ENCODE peak calls at places on chromosomes 12 and 14, in ten cellular contexts. One of them, this sample, is unnamed. For H3K27me3, the result is how much of the 10 kb centered on the place peaks cover.

GRCh38 chr12:65685514-65685913 is 138.8 kb upstream of the HMGA2 start:
- DNase-seq in GM23248: peak
- DNase-seq in uterus: no peak
- DNase-seq in HCT116: peak
- DNase-seq in IMR-90: peak
- DNase-seq in heart right ventricle: no peak
- DNase-seq in H9: no peak
- DNase-seq in ovary: no peak
- DNase-seq in right atrium auricular region: no peak
- DNase-seq in dorsolateral prefrontal cortex: no peak
- DNase-seq in this sample: no peak

GRCh38 chr12:30200864-30201263 is 417.1 kb upstream of the TMTC1 start:
- DNase-seq in dorsolateral prefrontal cortex: no peak
- DNase-seq in HCT116: no peak
- DNase-seq in heart right ventricle: no peak
- DNase-seq in GM23248: peak
- DNase-seq in uterus: no peak
- DNase-seq in right atrium auricular region: no peak
- DNase-seq in IMR-90: no peak
- DNase-seq in H9: peak
- DNase-seq in ovary: no peak
- DNase-seq in this sample: no peak

GRCh38 chr14:55754471-55754870 is 174.5 kb downstream of the KTN1 start:
- DNase-seq in GM23248: no peak
- DNase-seq in ovary: no peak
- DNase-seq in HCT116: no peak
- DNase-seq in IMR-90: no peak
- DNase-seq in dorsolateral prefrontal cortex: no peak
- DNase-seq in heart right ventricle: no peak
- DNase-seq in H9: no peak
- DNase-seq in right atrium auricular region: no peak
- DNase-seq in uterus: no peak
- DNase-seq in this sample: no peak

GRCh38 chr14:99574099-99574880 is 29.7 kb downstream of the CCDC85C start:
- DNase-seq in GM23248: peak
- DNase-seq in IMR-90: peak
- DNase-seq in H9: peak
- DNase-seq in uterus: peak
- DNase-seq in heart right ventricle: peak
- DNase-seq in dorsolateral prefrontal cortex: no peak
- DNase-seq in ovary: peak
- DNase-seq in HCT116: no peak
- DNase-seq in right atrium auricular region: no peak
- DNase-seq in this sample: no peak

GRCh38 chr14:21734457-21735074 is 60.9 kb upstream of the OR4E1 start:
- DNase-seq in ovary: no peak
- DNase-seq in IMR-90: peak
- DNase-seq in GM23248: peak
- DNase-seq in right atrium auricular region: no peak
- DNase-seq in HCT116: peak
- DNase-seq in H9: no peak
- DNase-seq in dorsolateral prefrontal cortex: no peak
- DNase-seq in heart right ventricle: no peak
- DNase-seq in uterus: no peak
- DNase-seq in this sample: peak

GRCh38 chr12:104280703-104281458 is 22.7 kb upstream of the EID3 start:
- DNase-seq in uterus: no peak
- DNase-seq in HCT116: peak
- DNase-seq in GM23248: peak
- DNase-seq in right atrium auricular region: no peak
- DNase-seq in H9: no peak
- DNase-seq in IMR-90: peak
- DNase-seq in heart right ventricle: no peak
- DNase-seq in ovary: no peak
- DNase-seq in dorsolateral prefrontal cortex: no peak
- DNase-seq in this sample: no peak

GRCh38 chr12:51028811-51029146 is 2.6 kb upstream of the SLC11A2 start:
- DNase-seq in ovary: no peak
- DNase-seq in H9: no peak
- DNase-seq in dorsolateral prefrontal cortex: no peak
- DNase-seq in IMR-90: no peak
- DNase-seq in right atrium auricular region: no peak
- DNase-seq in GM23248: peak
- DNase-seq in heart right ventricle: no peak
- DNase-seq in HCT116: no peak
- DNase-seq in uterus: no peak
- DNase-seq in this sample: no peak

GRCh38 chr14:77268989-77269595 is 1.9 kb downstream of the NGB start:
- DNase-seq in ovary: no peak
- DNase-seq in IMR-90: no peak
- DNase-seq in H9: no peak
- DNase-seq in dorsolateral prefrontal cortex: no peak
- DNase-seq in heart right ventricle: no peak
- DNase-seq in HCT116: no peak
- DNase-seq in GM23248: no peak
- DNase-seq in uterus: no peak
- DNase-seq in right atrium auricular region: no peak
- DNase-seq in this sample: peak

GRCh38 chr12:42564540-42564939 is 25.0 kb downstream of the PRICKLE1 start:
- DNase-seq in ovary: no peak
- DNase-seq in dorsolateral prefrontal cortex: no peak
- DNase-seq in GM23248: peak
- DNase-seq in IMR-90: peak
- DNase-seq in H9: no peak
- DNase-seq in right atrium auricular region: no peak
- DNase-seq in uterus: no peak
- DNase-seq in HCT116: no peak
- DNase-seq in heart right ventricle: no peak
- DNase-seq in this sample: no peak

GRCh38 chr12:107379852-107380567 is 286.7 kb upstream of the CRY1 start:
- DNase-seq in ovary: no peak
- DNase-seq in heart right ventricle: no peak
- DNase-seq in dorsolateral prefrontal cortex: no peak
- DNase-seq in GM23248: peak
- DNase-seq in HCT116: peak
- DNase-seq in H9: no peak
- DNase-seq in IMR-90: peak
- DNase-seq in uterus: no peak
- DNase-seq in right atrium auricular region: no peak
- DNase-seq in this sample: peak

GRCh38 chr12:47903151-47903611 is 1.6 kb downstream of the VDR start:
- DNase-seq in heart right ventricle: no peak
- DNase-seq in GM23248: peak
- DNase-seq in H9: no peak
- DNase-seq in right atrium auricular region: no peak
- DNase-seq in ovary: no peak
- DNase-seq in HCT116: no peak
- DNase-seq in uterus: no peak
- DNase-seq in IMR-90: peak
- DNase-seq in dorsolateral prefrontal cortex: no peak
- DNase-seq in this sample: no peak

DNA sequence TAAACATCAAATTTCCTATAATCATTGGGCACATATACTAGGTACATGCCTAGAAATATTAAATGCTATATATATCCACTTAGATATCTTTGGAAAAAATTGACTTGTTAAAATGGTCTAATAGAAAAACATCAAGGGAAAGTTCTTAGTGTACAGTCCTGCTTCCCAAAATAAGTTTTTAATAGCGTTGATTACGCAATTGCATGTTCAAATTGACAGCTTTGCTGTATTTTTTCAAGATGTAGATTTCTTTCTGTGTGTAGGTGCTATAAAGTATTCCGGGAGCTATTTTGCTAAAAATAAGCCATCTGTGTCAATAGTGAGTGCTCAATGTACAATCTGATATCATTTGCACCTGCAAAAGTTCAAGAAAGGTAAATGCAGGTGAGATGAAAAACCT is 463.9 kb upstream of the ATP2B1 start:
- DNase-seq in dorsolateral prefrontal cortex: no peak
- DNase-seq in uterus: no peak
- DNase-seq in HCT116: no peak
- DNase-seq in heart right ventricle: no peak
- DNase-seq in right atrium auricular region: no peak
- DNase-seq in H9: no peak
- DNase-seq in IMR-90: no peak
- DNase-seq in GM23248: no peak
- DNase-seq in ovary: no peak
- DNase-seq in this sample: no peak
- H3K27me3 ChIP-seq in dorsolateral prefrontal cortex: under half
- H3K27me3 ChIP-seq in uterus: under half
- H3K27me3 ChIP-seq in HCT116: under half
- H3K27me3 ChIP-seq in heart right ventricle: under half
- H3K27me3 ChIP-seq in right atrium auricular region: under half
- H3K27me3 ChIP-seq in H9: under half
- H3K27me3 ChIP-seq in IMR-90: under half
- H3K27me3 ChIP-seq in GM23248: under half
- H3K27me3 ChIP-seq in ovary: under half
- H3K27me3 ChIP-seq in this sample: under half

GRCh38 chr12:120534703-120535655 is 823 bp downstream of the RNF10 start:
- DNase-seq in right atrium auricular region: no peak
- DNase-seq in heart right ventricle: peak
- DNase-seq in IMR-90: peak
- DNase-seq in HCT116: no peak
- DNase-seq in H9: peak
- DNase-seq in GM23248: peak
- DNase-seq in dorsolateral prefrontal cortex: no peak
- DNase-seq in ovary: peak
- DNase-seq in uterus: peak
- DNase-seq in this sample: peak
- H3K27ac ChIP-seq in right atrium auricular region: peak
- H3K27ac ChIP-seq in heart right ventricle: peak
- H3K27ac ChIP-seq in IMR-90: peak
- H3K27ac ChIP-seq in HCT116: peak
- H3K27ac ChIP-seq in H9: no peak
- H3K27ac ChIP-seq in GM23248: peak
- H3K27ac ChIP-seq in dorsolateral prefrontal cortex: peak
- H3K27ac ChIP-seq in ovary: peak
- H3K27ac ChIP-seq in uterus: peak
- H3K27ac ChIP-seq in this sample: peak

GRCh38 chr12:6823161-6824084 is 1.8 kb downstream of the GPR162 start:
- DNase-seq in heart right ventricle: no peak
- DNase-seq in dorsolateral prefrontal cortex: no peak
- DNase-seq in uterus: no peak
- DNase-seq in ovary: no peak
- DNase-seq in GM23248: no peak
- DNase-seq in H9: no peak
- DNase-seq in right atrium auricular region: no peak
- DNase-seq in HCT116: no peak
- DNase-seq in IMR-90: no peak
- DNase-seq in this sample: peak

GRCh38 chr12:6825398-6826124 is 2.6 kb upstream of the P3H3 start:
- DNase-seq in IMR-90: peak
- DNase-seq in HCT116: peak
- DNase-seq in GM23248: peak
- DNase-seq in right atrium auricular region: peak
- DNase-seq in ovary: peak
- DNase-seq in heart right ventricle: peak
- DNase-seq in dorsolateral prefrontal cortex: peak
- DNase-seq in uterus: peak
- DNase-seq in H9: peak
- DNase-seq in this sample: peak

GRCh38 chr12:6822461-6823135 is 977 bp downstream of the GPR162 start:
- DNase-seq in IMR-90: no peak
- DNase-seq in ovary: no peak
- DNase-seq in HCT116: no peak
- DNase-seq in uterus: no peak
- DNase-seq in GM23248: no peak
- DNase-seq in H9: no peak
- DNase-seq in right atrium auricular region: no peak
- DNase-seq in heart right ventricle: no peak
- DNase-seq in dorsolateral prefrontal cortex: no peak
- DNase-seq in this sample: no peak

GRCh38 chr12:6824962-6825381 is 3.2 kb upstream of the P3H3 start:
- DNase-seq in dorsolateral prefrontal cortex: no peak
- DNase-seq in heart right ventricle: no peak
- DNase-seq in ovary: peak
- DNase-seq in HCT116: no peak
- DNase-seq in GM23248: peak
- DNase-seq in H9: peak
- DNase-seq in right atrium auricular region: no peak
- DNase-seq in uterus: no peak
- DNase-seq in IMR-90: peak
- DNase-seq in this sample: no peak

DNA sequence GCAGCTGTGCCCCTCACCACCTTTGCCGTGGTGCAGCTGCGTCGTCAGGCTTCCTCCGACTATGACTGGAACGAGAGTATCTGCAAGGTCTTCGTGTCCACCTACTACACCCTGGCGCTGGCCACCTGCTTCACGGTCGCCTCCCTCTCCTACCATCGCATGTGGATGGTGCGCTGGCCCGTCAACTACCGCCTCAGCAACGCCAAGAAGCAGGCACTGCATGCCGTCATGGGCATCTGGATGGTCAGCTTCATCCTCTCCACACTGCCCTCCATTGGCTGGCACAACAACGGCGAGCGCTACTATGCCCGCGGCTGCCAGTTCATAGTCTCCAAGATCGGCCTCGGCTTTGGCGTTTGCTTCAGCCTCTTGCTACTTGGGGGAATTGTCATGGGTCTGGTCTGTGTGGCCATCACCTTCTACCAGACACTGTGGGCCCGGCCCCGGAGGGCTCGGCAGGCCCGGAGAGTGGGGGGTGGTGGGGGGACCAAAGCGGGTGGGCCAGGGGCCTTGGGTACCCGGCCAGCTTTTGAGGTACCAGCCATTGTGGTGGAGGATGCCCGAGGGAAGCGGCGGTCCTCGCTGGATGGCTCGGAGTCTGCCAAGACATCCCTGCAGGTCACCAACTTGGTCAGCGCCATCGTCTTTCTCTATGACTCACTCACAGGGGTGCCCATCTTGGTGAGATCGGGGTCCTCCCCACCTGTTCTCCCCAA is 2.6 kb downstream of the GPR162 start:
- DNase-seq in dorsolateral prefrontal cortex: peak
- DNase-seq in IMR-90: no peak
- DNase-seq in GM23248: no peak
- DNase-seq in uterus: no peak
- DNase-seq in H9: no peak
- DNase-seq in ovary: no peak
- DNase-seq in right atrium auricular region: no peak
- DNase-seq in HCT116: no peak
- DNase-seq in heart right ventricle: no peak
- DNase-seq in this sample: no peak
- H3K27me3 ChIP-seq in dorsolateral prefrontal cortex: under half
- H3K27me3 ChIP-seq in IMR-90: under half
- H3K27me3 ChIP-seq in GM23248: under half
- H3K27me3 ChIP-seq in uterus: under half
- H3K27me3 ChIP-seq in H9: under half
- H3K27me3 ChIP-seq in ovary: under half
- H3K27me3 ChIP-seq in right atrium auricular region: under half
- H3K27me3 ChIP-seq in HCT116: under half
- H3K27me3 ChIP-seq in heart right ventricle: under half
- H3K27me3 ChIP-seq in this sample: under half

DNA sequence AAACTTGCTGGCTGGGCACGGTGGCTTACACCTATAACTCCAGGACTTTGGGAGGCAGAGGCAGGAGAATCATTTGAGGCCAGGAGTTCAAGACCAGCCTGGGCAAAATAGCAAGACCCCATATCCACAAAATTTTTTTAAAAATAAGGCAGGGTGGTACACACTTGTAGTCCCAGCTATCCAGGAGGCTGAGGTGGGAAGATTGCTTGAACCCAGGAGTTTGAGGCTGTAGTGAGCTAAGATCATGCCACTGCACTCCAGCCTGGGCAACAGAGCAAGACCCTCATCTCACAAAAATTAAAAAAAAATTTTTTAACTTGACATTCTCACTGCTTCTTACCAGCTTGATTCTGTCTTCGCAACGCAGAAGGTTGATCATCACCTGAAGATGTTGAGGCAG is 39.5 kb downstream of the SSH1 start:
- DNase-seq in ovary: no peak
- DNase-seq in IMR-90: no peak
- DNase-seq in right atrium auricular region: no peak
- DNase-seq in heart right ventricle: no peak
- DNase-seq in uterus: no peak
- DNase-seq in H9: no peak
- DNase-seq in dorsolateral prefrontal cortex: no peak
- DNase-seq in HCT116: no peak
- DNase-seq in GM23248: no peak
- DNase-seq in this sample: no peak
- H3K27ac ChIP-seq in ovary: no peak
- H3K27ac ChIP-seq in IMR-90: no peak
- H3K27ac ChIP-seq in right atrium auricular region: no peak
- H3K27ac ChIP-seq in heart right ventricle: no peak
- H3K27ac ChIP-seq in uterus: no peak
- H3K27ac ChIP-seq in H9: no peak
- H3K27ac ChIP-seq in dorsolateral prefrontal cortex: no peak
- H3K27ac ChIP-seq in HCT116: no peak
- H3K27ac ChIP-seq in GM23248: peak
- H3K27ac ChIP-seq in this sample: no peak

This sample was measured in WERI-Rb-1.